ENCODE peak calls at places on chromosome 15, in four cellular contexts. N, K, I and Z are unnamed samples.
A peak's percentile ranks its signal among the peaks of the same experiment; 100 is the strongest.

GRCh38 chr15:63331456-63331855 is 50.2 kb downstream of the CA12 start:
- DNase-seq in N (no peak), I (no peak), K (no peak), Z (no peak)

GRCh38 chr15:88949734-88950400 is 36.7 kb upstream of the MFGE8 start:
- DNase-seq in K (no peak), N (no peak), I (no peak), Z (no peak)

GRCh38 chr15:101207867-101208288 is 44.0 kb downstream of the CHSY1 start:
- DNase-seq in K (peak; percentile 33), I (no peak), N (peak; percentile 61), Z (no peak)

GRCh38 chr15:51493892-51494291 is 128.7 kb downstream of the DMXL2 start:
- DNase-seq in I (no peak), K (no peak), N (no peak), Z (no peak)

GRCh38 chr15:59138243-59138642 is 33.3 kb downstream of the CCNB2 start:
- DNase-seq in N (peak; percentile 81), K (peak; percentile 59), I (peak; percentile 38), Z (peak; percentile 76)

GRCh38 chr15:83205725-83206324 is 1.8 kb downstream of the HDGFL3 start:
- DNase-seq in K (no peak), N (no peak), I (no peak), Z (peak; percentile 31)

GRCh38 chr15:52031542-52031941 is 12.5 kb downstream of the MAPK6 start:
- DNase-seq in N (no peak), K (peak; percentile 36), I (no peak), Z (peak; percentile 37)

GRCh38 chr15:51861557-51862350 is 32.3 kb downstream of the TMOD3 start:
- DNase-seq in K (no peak), I (no peak), N (peak; percentile 69), Z (no peak)

GRCh38 chr15:81095690-81096365 is 38.2 kb upstream of the CFAP161 start:
- DNase-seq in N (no peak), K (no peak), I (no peak), Z (peak; percentile 19)

GRCh38 chr15:60594071-60594470 is 115.1 kb upstream of the ICE2 start:
- DNase-seq in N (no peak), I (no peak), K (no peak), Z (no peak)

GRCh38 chr15:39998511-39998910 is 40.5 kb downstream of the SRP14 start:
- DNase-seq in N (no peak), I (no peak), K (no peak), Z (no peak)

GRCh38 chr15:68821898-68822380 is 1.2 kb upstream of the ANP32A start:
- DNase-seq in I (no peak), N (no peak), K (no peak), Z (no peak)

GRCh38 chr15:61480295-61480694 is 251.2 kb upstream of the RORA start:
- DNase-seq in I (no peak), K (no peak), N (no peak), Z (no peak)

GRCh38 chr15:53978248-53978906 is at the start of gene UNC13C:
- DNase-seq in N (no peak), K (peak; percentile 7), I (no peak), Z (no peak)

GRCh38 chr15:52392008-52392687 is 96.5 kb upstream of the MYO5C start:
- DNase-seq in I (no peak), K (no peak), N (no peak), Z (no peak)

GRCh38 chr15:21260966-21261395 is 179.3 kb downstream of the POTEB3 start:
- DNase-seq in I (no peak), N (peak; percentile 46), K (no peak), Z (no peak)
- TF ChIP-seq POLR2A in I (no peak), N (no peak), K (no peak), Z (no peak)

DNA sequence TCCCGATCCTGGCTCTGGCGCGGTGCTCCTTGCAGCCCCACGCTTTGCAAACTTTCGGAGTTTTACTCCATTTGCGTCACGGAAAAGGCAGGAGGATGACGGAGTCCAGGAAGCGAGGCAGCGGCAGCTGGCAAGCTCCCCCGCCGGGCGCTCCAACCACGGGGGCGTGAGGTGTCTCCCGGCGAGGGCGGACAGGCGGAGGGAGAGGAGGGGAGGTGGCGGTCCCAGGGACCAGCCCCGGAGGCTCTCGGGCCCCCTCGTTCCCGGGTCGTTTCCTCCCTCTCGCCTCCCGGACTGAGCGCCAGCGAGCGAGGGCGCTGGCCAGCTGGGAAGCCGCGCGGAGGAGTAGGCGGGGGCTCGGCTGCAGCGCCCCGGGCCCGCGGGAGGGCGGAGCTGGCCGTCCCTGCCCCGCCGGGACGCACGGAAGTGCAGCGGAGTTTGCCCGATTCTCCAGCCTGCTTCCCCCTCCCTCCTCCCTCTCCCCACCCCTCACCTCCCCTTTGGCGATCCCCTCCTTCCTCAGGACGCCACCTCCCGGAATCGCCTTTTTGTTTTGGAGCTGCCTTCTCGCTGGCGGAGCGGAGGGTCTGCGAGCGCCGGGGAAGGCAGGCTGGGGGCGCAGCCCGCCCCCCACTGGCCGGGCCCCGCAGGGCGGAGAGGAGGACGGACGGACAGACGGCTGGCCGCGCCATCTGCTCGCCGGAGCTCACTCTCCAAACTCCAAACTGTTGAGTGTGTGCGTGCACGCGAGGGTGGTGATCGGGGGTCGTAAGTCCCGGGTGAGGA is at the start of gene SNX33:
- DNase-seq in I (peak; percentile 85), N (peak; percentile 85), K (peak; percentile 84), Z (peak; percentile 41)
- TF ChIP-seq POLR2A in I (peak; percentile 89), N (peak; percentile 89), K (peak; percentile 90), Z (no peak)

GRCh38 chr15:90583471-90584252 is 53.9 kb downstream of the CRTC3 start:
- DNase-seq in I (no peak), K (no peak), N (no peak), Z (no peak)
- TF ChIP-seq POLR2A in I (no peak), K (no peak), N (no peak), Z (no peak)

GRCh38 chr15:34342737-34343575 is at the start of the genes NOP10 and NUTM1:
- DNase-seq in I (peak; percentile 89), N (peak; percentile 96), K (peak; percentile 93), Z (peak; percentile 97)
- TF ChIP-seq POLR2A in I (peak; percentile 17), N (peak; percentile 52), K (peak; percentile 85), Z (peak; percentile 94)

GRCh38 chr15:67202091-67202490 is 52.4 kb downstream of the AAGAB start:
- DNase-seq in K (no peak), I (no peak), N (no peak), Z (no peak)

GRCh38 chr15:67198157-67198754 is 56.2 kb downstream of the AAGAB start:
- DNase-seq in N (no peak), K (no peak), I (no peak), Z (no peak)

GRCh38 chr15:67199391-67199790 is 55.1 kb downstream of the AAGAB start:
- DNase-seq in I (no peak), N (no peak), K (no peak), Z (no peak)

GRCh38 chr15:67201136-67201535 is 53.3 kb downstream of the AAGAB start:
- DNase-seq in I (no peak), K (no peak), N (no peak), Z (no peak)

GRCh38 chr15:67199881-67200763 is 54.3 kb downstream of the AAGAB start:
- DNase-seq in I (no peak), K (no peak), N (no peak), Z (no peak)
- TF ChIP-seq POLR2A in I (no peak), K (no peak), N (no peak), Z (no peak)

GRCh38 chr15:90529369-90530249 is at the start of gene CRTC3:
- DNase-seq in K (peak; percentile 60), N (peak; percentile 72), I (peak; percentile 51), Z (peak; percentile 77)
- TF ChIP-seq POLR2A in K (no peak), N (peak; percentile 65), I (peak; percentile 43), Z (peak; percentile 48)